ENCODE peak calls at places on chromosomes 11 and 22, in ten cellular contexts. Z is Peyer's patch, J is fibroblast of lung, Q is H9, N is body of pancreas, K is IMR-90, A is tibial nerve, P is adrenal gland, O is pancreas, Y is PC-3. W is an unnamed sample. For H3K4me1, the result is how much of the 10 kb centered on the place peaks cover.

GRCh38 chr22:28810839-28811491 is 10.6 kb upstream of the XBP1 start:
- DNase-seq in Z (peak), J (no peak), Q (no peak), N (no peak), K (no peak), A (no peak), P (no peak), O (no peak), Y (no peak), W (no peak)

GRCh38 chr11:114170226-114170625 is 110.7 kb downstream of the ZBTB16 start:
- DNase-seq in Z (no peak), J (no peak), Q (no peak), N (no peak), K (no peak), A (no peak), P (no peak), O (no peak), Y (no peak), W (no peak)

GRCh38 chr22:20889904-20890303 is 27.3 kb upstream of the CRKL start:
- DNase-seq in Z (no peak), J (no peak), Q (no peak), N (no peak), K (no peak), A (no peak), P (no peak), O (no peak), Y (no peak), W (no peak)

GRCh38 chr11:106447631-106448191 is 370.2 kb downstream of the AASDHPPT start:
- DNase-seq in Z (no peak), J (no peak), Q (no peak), N (no peak), K (no peak), A (no peak), P (no peak), O (no peak), Y (peak), W (no peak)

GRCh38 chr22:38504731-38505594 is 1.1 kb downstream of the DDX17 start:
- DNase-seq in Z (peak), J (peak), Q (no peak), N (peak), K (peak), A (peak), P (peak), O (peak), Y (no peak), W (peak)

GRCh38 chr22:38413085-38414008 is 41.7 kb downstream of the KCNJ4 start:
- DNase-seq in Z (no peak), J (no peak), Q (no peak), N (peak), K (no peak), A (no peak), P (peak), O (no peak), Y (no peak), W (no peak)

GRCh38 chr22:39214383-39215069 is 30.3 kb downstream of the PDGFB start:
- DNase-seq in Z (no peak), J (no peak), Q (peak), N (no peak), K (peak), A (no peak), P (no peak), O (peak), Y (peak), W (peak)

GRCh38 chr22:39997939-39998726 is 3.4 kb downstream of the FAM83F start:
- DNase-seq in Z (no peak), J (no peak), Q (peak), N (peak), K (peak), A (no peak), P (no peak), O (peak), Y (peak), W (no peak)

GRCh38 chr11:114116357-114116756 is 56.8 kb downstream of the ZBTB16 start:
- DNase-seq in Z (no peak), J (no peak), Q (no peak), N (no peak), K (no peak), A (no peak), P (no peak), O (no peak), Y (no peak), W (no peak)

GRCh38 chr11:66637557-66638176 is 836 bp upstream of the RBM4 start:
- DNase-seq in Z (no peak), J (no peak), Q (no peak), N (no peak), K (peak), A (no peak), P (no peak), O (no peak), Y (no peak), W (no peak)

GRCh38 chr22:43376765-43377485 is 33.8 kb upstream of the SCUBE1 start:
- DNase-seq in Z (peak), J (no peak), Q (no peak), N (peak), K (no peak), A (no peak), P (no peak), O (peak), Y (no peak), W (no peak)

GRCh38 chr22:45673482-45674175 is 2.0 kb downstream of the ATXN10 start:
- DNase-seq in Z (no peak), J (no peak), Q (no peak), N (no peak), K (no peak), A (no peak), P (no peak), O (no peak), Y (no peak), W (no peak)

GRCh38 chr11:126082251-126083109 is 19.8 kb upstream of the CDON start:
- DNase-seq in Z (no peak), J (no peak), Q (peak), N (no peak), K (no peak), A (no peak), P (no peak), O (no peak), Y (no peak), W (no peak)

GRCh38 chr11:12291767-12292166 is 85.6 kb upstream of the PARVA start:
- DNase-seq in Z (no peak), J (no peak), Q (no peak), N (no peak), K (no peak), A (no peak), P (no peak), O (no peak), Y (no peak), W (no peak)

GRCh38 chr11:57121996-57122395 is 59.8 kb upstream of the LRRC55 start:
- DNase-seq in Z (no peak), J (no peak), Q (no peak), N (no peak), K (no peak), A (no peak), P (no peak), O (no peak), Y (no peak), W (no peak)

GRCh38 chr11:86346513-86346912 is 28.2 kb upstream of the CCDC81 start:
- DNase-seq in Z (no peak), J (no peak), Q (no peak), N (no peak), K (no peak), A (no peak), P (no peak), O (no peak), Y (no peak), W (no peak)

GRCh38 chr11:88418508-88418907 is 81.0 kb upstream of the CTSC start:
- DNase-seq in Z (no peak), J (no peak), Q (no peak), N (no peak), K (no peak), A (no peak), P (no peak), O (no peak), Y (peak), W (no peak)

GRCh38 chr11:76771446-76772099 is 11.6 kb upstream of the TSKU start:
- DNase-seq in Z (no peak), J (no peak), Q (no peak), N (no peak), K (no peak), A (no peak), P (no peak), O (no peak), Y (no peak), W (no peak)
- H3K4me1 ChIP-seq in Z (under half), J (under half), Q (under half), N (half or more), K (under half), A (under half), P (under half), O (under half), Y (under half), W (under half)

DNA sequence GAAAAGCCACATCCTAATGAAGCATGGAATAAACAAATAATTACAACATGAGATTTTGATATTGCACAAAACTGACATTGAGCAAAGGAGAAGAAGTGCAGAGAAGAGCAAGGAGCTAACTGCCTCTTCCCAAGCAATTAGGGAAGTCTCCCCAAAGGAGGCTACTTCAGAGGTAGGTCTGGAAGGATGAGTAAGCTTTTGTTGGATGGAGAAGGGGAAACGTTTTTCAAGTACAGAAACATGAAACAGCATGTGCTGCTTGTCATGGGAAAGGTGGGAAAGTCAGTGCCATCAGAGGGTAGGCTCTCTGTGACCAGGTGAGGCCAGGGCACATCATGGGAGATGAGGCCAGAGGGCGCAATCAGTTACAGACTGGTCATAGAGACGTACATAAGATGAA is 132.2 kb upstream of the SESN3 start:
- DNase-seq in Z (no peak), J (no peak), Q (no peak), N (no peak), K (no peak), A (no peak), P (no peak), O (no peak), Y (no peak), W (peak)
- H3K4me1 ChIP-seq in Z (under half), J (under half), Q (under half), N (under half), K (under half), A (under half), P (under half), O (under half), Y (under half), W (under half)

DNA sequence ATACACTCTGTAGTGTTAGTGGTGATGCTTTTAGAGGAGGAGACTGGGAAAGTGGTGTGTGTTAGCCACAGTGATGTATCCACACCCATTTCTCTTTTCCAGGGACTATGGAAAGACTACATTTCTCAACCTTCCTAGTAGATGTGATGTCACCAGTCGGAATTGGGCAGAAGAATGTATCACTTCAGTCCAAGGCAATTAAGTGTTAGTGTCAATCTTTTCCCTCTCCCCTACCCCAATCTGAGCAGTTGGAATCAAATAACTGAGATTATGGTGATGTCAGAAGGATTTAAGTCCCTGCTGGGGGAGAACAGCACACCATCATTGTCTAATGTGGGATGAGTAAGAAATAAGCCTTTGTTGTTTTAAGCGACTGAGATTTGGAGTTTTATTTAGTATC is 5.8 kb upstream of the ATG16L2 start:
- DNase-seq in Z (no peak), J (no peak), Q (no peak), N (no peak), K (peak), A (no peak), P (no peak), O (no peak), Y (no peak), W (no peak)
- H3K4me1 ChIP-seq in Z (under half), J (under half), Q (under half), N (under half), K (under half), A (under half), P (under half), O (under half), Y (under half), W (under half)

GRCh38 chr11:36454991-36455611 is 55.0 kb downstream of the TRAF6 start:
- DNase-seq in Z (no peak), J (no peak), Q (no peak), N (no peak), K (no peak), A (no peak), P (no peak), O (no peak), Y (no peak), W (no peak)

GRCh38 chr11:36454551-36454950 is 55.5 kb downstream of the TRAF6 start:
- DNase-seq in Z (no peak), J (no peak), Q (no peak), N (no peak), K (no peak), A (no peak), P (no peak), O (no peak), Y (no peak), W (no peak)

GRCh38 chr11:36455658-36456111 is 54.4 kb downstream of the TRAF6 start:
- DNase-seq in Z (no peak), J (peak), Q (no peak), N (peak), K (peak), A (peak), P (peak), O (no peak), Y (peak), W (peak)

GRCh38 chr11:36458129-36458918 is 51.7 kb downstream of the TRAF6 start:
- DNase-seq in Z (no peak), J (no peak), Q (no peak), N (no peak), K (no peak), A (no peak), P (no peak), O (no peak), Y (no peak), W (no peak)

DNA sequence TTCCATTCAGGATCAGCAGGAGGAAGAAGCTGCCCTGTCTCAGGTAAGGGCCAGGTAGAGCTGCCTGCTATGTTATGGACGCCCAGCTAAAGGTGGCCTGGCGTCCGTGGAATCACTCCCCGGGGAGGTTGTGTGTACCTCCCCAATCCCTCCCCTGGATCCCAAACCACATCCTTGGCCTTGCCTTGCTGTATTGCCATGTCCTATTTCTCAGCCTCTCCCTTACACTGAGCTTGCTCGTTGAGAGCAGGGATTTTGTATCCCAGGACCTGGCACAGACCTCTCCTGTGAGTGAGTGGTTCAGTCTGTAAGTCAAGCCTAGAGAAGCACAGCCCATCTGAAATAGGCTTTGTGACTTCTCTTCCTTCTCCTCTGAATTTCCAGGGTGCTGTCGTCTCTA is 53.9 kb downstream of the TRAF6 start:
- DNase-seq in Z (no peak), J (peak), Q (no peak), N (no peak), K (no peak), A (no peak), P (no peak), O (no peak), Y (no peak), W (no peak)
- H3K4me1 ChIP-seq in Z (under half), J (under half), Q (under half), N (under half), K (under half), A (under half), P (under half), O (under half), Y (under half), W (under half)

GRCh38 chr11:6604081-6604626 is 580 bp downstream of the ILK start:
- DNase-seq in Z (peak), J (peak), Q (peak), N (peak), K (peak), A (peak), P (peak), O (peak), Y (peak), W (peak)

GRCh38 chr11:6602096-6602940 is 1.1 kb downstream of the RRP8 start:
- DNase-seq in Z (no peak), J (no peak), Q (no peak), N (no peak), K (no peak), A (peak), P (no peak), O (no peak), Y (no peak), W (no peak)

GRCh38 chr11:6606471-6607189 is 3.1 kb downstream of the ILK start:
- DNase-seq in Z (peak), J (peak), Q (peak), N (peak), K (peak), A (peak), P (peak), O (peak), Y (peak), W (peak)

GRCh38 chr11:6601041-6601461 is 2.4 kb downstream of the RRP8 start:
- DNase-seq in Z (no peak), J (no peak), Q (no peak), N (no peak), K (no peak), A (no peak), P (no peak), O (no peak), Y (no peak), W (no peak)

DNA sequence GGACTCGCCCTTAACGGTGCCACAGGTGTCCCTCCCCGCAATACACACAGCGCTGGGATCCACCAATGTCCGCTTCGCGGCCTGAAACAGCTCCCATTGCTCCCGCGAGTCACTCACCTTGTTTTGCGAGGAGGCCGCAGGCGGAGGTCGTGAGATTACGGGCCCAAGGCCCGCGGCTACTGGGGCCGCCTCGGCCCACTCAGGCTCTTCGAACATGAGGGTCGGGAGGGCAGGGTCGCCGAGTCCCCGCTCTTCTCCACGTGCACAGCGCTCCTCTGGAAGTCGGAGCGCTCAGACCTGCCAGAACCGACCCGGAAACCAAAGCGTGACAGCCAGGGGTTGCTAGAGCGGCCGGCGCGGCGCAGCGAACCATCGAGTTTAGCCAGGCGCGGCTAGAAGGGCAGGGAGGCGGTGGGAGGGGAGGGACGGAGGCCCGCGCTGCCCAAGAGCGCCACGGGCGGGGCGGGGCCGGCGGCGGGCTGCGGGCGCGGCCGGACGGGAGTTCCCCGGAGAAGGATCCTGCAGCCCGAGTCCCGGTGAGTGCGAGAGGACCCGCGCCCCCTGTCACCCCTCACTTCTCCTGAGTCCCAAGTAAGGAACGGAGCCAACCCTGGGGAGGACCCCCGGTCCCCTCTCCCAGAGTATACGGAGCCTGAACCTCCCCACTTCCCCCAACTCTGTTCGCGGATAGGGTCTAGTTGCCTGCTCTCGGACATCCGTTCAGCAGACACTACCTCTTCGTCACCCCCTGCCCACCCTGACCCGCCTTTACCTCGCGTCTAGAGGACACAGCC is at the start of the genes ILK and RRP8:
- DNase-seq in Z (peak), J (peak), Q (peak), N (peak), K (peak), A (peak), P (peak), O (peak), Y (peak), W (peak)
- H3K4me1 ChIP-seq in Z (under half), J (under half), Q (under half), N (half or more), K (under half), A (under half), P (half or more), O (under half), Y (under half), W (under half)

DNA sequence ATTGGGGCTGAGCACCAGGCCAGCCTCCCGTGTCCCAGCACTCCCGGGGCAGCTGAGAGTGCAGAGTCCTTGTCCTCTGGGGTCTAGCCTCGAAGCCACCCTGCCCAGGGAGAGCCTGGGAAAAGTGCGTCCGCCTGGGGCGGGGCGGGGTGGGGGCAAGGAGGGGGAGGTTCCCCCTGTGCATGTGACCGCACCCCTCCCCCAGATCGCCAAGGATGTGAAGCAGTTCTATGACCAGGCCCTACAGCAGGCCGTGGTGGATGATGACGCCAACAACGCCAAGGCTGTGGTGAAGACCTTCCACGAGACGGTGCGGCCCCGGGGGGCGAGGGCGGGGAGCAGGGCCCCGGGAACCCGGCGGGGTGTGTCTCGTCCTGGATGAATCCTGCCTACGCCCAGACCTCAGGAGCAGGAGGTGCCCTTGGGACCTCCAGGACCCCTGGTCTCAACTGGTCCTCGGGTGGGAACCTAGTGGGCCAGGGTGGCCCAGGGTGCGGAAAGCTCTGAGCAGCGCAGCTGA is 5.3 kb upstream of the TSSC4 start:
- DNase-seq in Z (no peak), J (no peak), Q (no peak), N (no peak), K (no peak), A (no peak), P (no peak), O (no peak), Y (no peak), W (no peak)
- H3K4me1 ChIP-seq in Z (under half), J (under half), Q (under half), N (under half), K (under half), A (under half), P (under half), O (under half), Y (under half), W (under half)

GRCh38 chr11:130634981-130635473 is 186.6 kb downstream of the ADAMTS15 start:
- DNase-seq in Z (no peak), J (peak), Q (no peak), N (no peak), K (peak), A (peak), P (no peak), O (no peak), Y (peak), W (peak)

GRCh38 chr11:130635937-130636336 is 187.5 kb downstream of the ADAMTS15 start:
- DNase-seq in Z (no peak), J (no peak), Q (no peak), N (no peak), K (no peak), A (no peak), P (no peak), O (no peak), Y (peak), W (no peak)

GRCh38 chr11:130633466-130633865 is 185.0 kb downstream of the ADAMTS15 start:
- DNase-seq in Z (no peak), J (peak), Q (no peak), N (no peak), K (peak), A (no peak), P (no peak), O (no peak), Y (peak), W (peak)

GRCh38 chr11:130636672-130637463 is 188.4 kb downstream of the ADAMTS15 start:
- DNase-seq in Z (no peak), J (peak), Q (no peak), N (no peak), K (peak), A (no peak), P (no peak), O (no peak), Y (peak), W (peak)

GRCh38 chr11:130634186-130634585 is 185.7 kb downstream of the ADAMTS15 start:
- DNase-seq in Z (no peak), J (no peak), Q (no peak), N (no peak), K (no peak), A (no peak), P (no peak), O (no peak), Y (no peak), W (no peak)
- H3K4me1 ChIP-seq in Z (under half), J (under half), Q (under half), N (under half), K (under half), A (under half), P (under half), O (under half), Y (half or more), W (under half)

W was measured in foreskin keratinocyte.